ENCODE peak calls at places on chromosomes 4 and X, in nine cellular contexts. A is RKO, M is NCI-H2171, H is COLO829, C is LoVo, Q is hepatic stellate cell, D is GM12865, L is NCI-H510A, I is AG08396. E is an unnamed sample.

GRCh38 chr4:8328456-8328855 is 58.9 kb downstream of the HTRA3 start:
- DNase-seq in A (no peak), M (no peak), H (no peak), C (no peak), Q (no peak), D (no peak), L (no peak), I (no peak), E (no peak)

GRCh38 chrX:16484338-16484737 is 165.6 kb upstream of the S100G start:
- DNase-seq in A (peak), M (no peak), H (peak), C (peak), Q (peak), D (peak), L (no peak), I (peak), E (no peak)

GRCh38 chrX:49039598-49040375 is 3.4 kb downstream of the TFE3 start:
- DNase-seq in A (peak), M (peak), H (peak), C (peak), Q (peak), D (peak), L (peak), I (peak), E (no peak)

GRCh38 chrX:27186671-27187070 is 276.5 kb downstream of the PPP4R3C start:
- DNase-seq in A (peak), M (peak), H (peak), C (peak), Q (no peak), D (peak), L (no peak), I (peak), E (peak)

GRCh38 chr4:155759372-155760252 is 791 bp downstream of the GUCY1B1 start:
- DNase-seq in A (no peak), M (no peak), H (no peak), C (no peak), Q (peak), D (peak), L (peak), I (peak), E (no peak)

GRCh38 chr4:142845293-142846070 is 619 bp downstream of the INPP4B start:
- DNase-seq in A (no peak), M (no peak), H (no peak), C (no peak), Q (no peak), D (no peak), L (no peak), I (peak), E (no peak)

GRCh38 chrX:54198262-54198661 is 15.2 kb upstream of the FAM120C start:
- DNase-seq in A (no peak), M (no peak), H (no peak), C (no peak), Q (no peak), D (no peak), L (no peak), I (no peak), E (no peak)

GRCh38 chr4:108034560-108034959 is 44.9 kb downstream of the HADH start:
- DNase-seq in A (no peak), M (no peak), H (no peak), C (no peak), Q (no peak), D (no peak), L (no peak), I (no peak), E (no peak)

GRCh38 chrX:50579955-50580354 is 109.3 kb upstream of the DGKK start:
- DNase-seq in A (peak), M (no peak), H (peak), C (peak), Q (peak), D (peak), L (no peak), I (peak), E (peak)

GRCh38 chrX:108811891-108812290 is 75.5 kb upstream of the IRS4 start:
- DNase-seq in A (peak), M (no peak), H (no peak), C (no peak), Q (no peak), D (no peak), L (no peak), I (no peak), E (no peak)

GRCh38 chr4:1058997-1059665 is 47.7 kb downstream of the FGFRL1 start:
- DNase-seq in A (no peak), M (no peak), H (no peak), C (no peak), Q (no peak), D (no peak), L (no peak), I (no peak), E (no peak)

GRCh38 chr4:12172198-12172970 is 743.7 kb upstream of the HS3ST1 start:
- DNase-seq in A (no peak), M (no peak), H (no peak), C (no peak), Q (no peak), D (no peak), L (no peak), I (no peak), E (no peak)

GRCh38 chr4:45327544-45327943 is 601.2 kb upstream of the GNPDA2 start:
- DNase-seq in A (no peak), M (no peak), H (no peak), C (no peak), Q (no peak), D (no peak), L (no peak), I (no peak), E (no peak)